ENCODE peak calls at places on chromosomes 16 and 17, in seven cellular contexts. E, Z, B, W, P, D and O are unnamed samples.

GRCh38 chr17:4777969-4778760 is 6.5 kb downstream of the TM4SF5 start:
- DNase-seq in W (no peak), E (no peak), P (no peak), D (no peak), Z (no peak), B (no peak), O (no peak)

GRCh38 chr17:6498798-6499540 is 54.7 kb downstream of the PIMREG start:
- DNase-seq in B (peak), W (peak), D (no peak), Z (no peak), P (no peak), E (no peak), O (no peak)

GRCh38 chr16:52482916-52483315 is 64.0 kb downstream of the TOX3 start:
- DNase-seq in D (no peak), W (no peak), P (no peak), E (no peak), Z (no peak), B (no peak), O (no peak)

GRCh38 chr16:46573008-46573833 is 48.0 kb downstream of the SHCBP1 start:
- DNase-seq in W (no peak), D (no peak), E (no peak), B (no peak), P (peak), Z (peak), O (no peak)

GRCh38 chr16:57422026-57422944 is 17.7 kb downstream of the CCL17 start:
- DNase-seq in B (no peak), W (peak), E (no peak), Z (peak), D (peak), P (peak), O (no peak)

GRCh38 chr17:17156107-17156506 is 50.0 kb downstream of the PLD6 start:
- DNase-seq in D (no peak), P (no peak), W (no peak), Z (no peak), E (no peak), B (no peak), O (no peak)

GRCh38 chr17:77821114-77821513 is 137.4 kb upstream of the TNRC6C start:
- DNase-seq in B (peak), Z (no peak), E (no peak), W (peak), P (peak), D (peak), O (no peak)

GRCh38 chr16:88355389-88356123 is 27.2 kb upstream of the ZNF469 start:
- DNase-seq in P (no peak), E (no peak), Z (no peak), B (no peak), W (no peak), D (no peak), O (no peak)

GRCh38 chr16:79991918-79992317 is 391.4 kb upstream of the MAF start:
- DNase-seq in P (no peak), B (no peak), Z (no peak), E (no peak), D (no peak), W (no peak), O (no peak)

GRCh38 chr16:85839681-85840240 is 40.3 kb downstream of the COX4I1 start:
- DNase-seq in P (no peak), Z (no peak), E (no peak), D (no peak), B (no peak), W (no peak), O (no peak)

GRCh38 chr16:73671102-73671501 is 623.2 kb upstream of the ZFHX3 start:
- DNase-seq in D (no peak), B (no peak), E (no peak), Z (no peak), W (no peak), P (no peak), O (no peak)

GRCh38 chr16:24729967-24730815 is 740 bp downstream of the TNRC6A start:
- DNase-seq in B (peak), E (no peak), D (peak), W (peak), P (peak), Z (no peak), O (peak)

GRCh38 chr17:51119415-51120356 is 982 bp downstream of the SPAG9 start:
- DNase-seq in P (peak), B (peak), W (peak), Z (peak), D (peak), E (peak), O (no peak)

GRCh38 chr17:39641883-39642282 is 4.9 kb downstream of the STARD3 start:
- DNase-seq in B (no peak), Z (no peak), W (no peak), D (no peak), E (no peak), P (no peak), O (no peak)

GRCh38 chr16:559411-560207 is 585 bp upstream of the PRR35 start:
- DNase-seq in D (peak), E (no peak), Z (no peak), B (no peak), P (no peak), W (no peak), O (no peak)

GRCh38 chr16:87765473-87765775 is 362 bp downstream of the KLHDC4 start:
- DNase-seq in B (no peak), D (no peak), P (peak), Z (peak), E (no peak), W (no peak), O (no peak)

GRCh38 chr17:75525806-75526554 is 483 bp downstream of the LLGL2 start:
- DNase-seq in B (no peak), Z (no peak), E (no peak), D (peak), W (no peak), P (no peak), O (no peak)

GRCh38 chr17:44155488-44155887 is 13.8 kb downstream of the HROB start:
- DNase-seq in P (no peak), Z (no peak), B (no peak), E (no peak), W (no peak), D (no peak), O (no peak)